ENCODE peak calls at places on chromosome 14, in six cellular contexts. One of them, this sample, is unnamed.

GRCh38 chr14:21352587-21352986 is 31.2 kb downstream of the SUPT16H start:
- DNase-seq in WTC11: no peak
- DNase-seq in BJ: no peak
- DNase-seq in NCI-H226: no peak
- DNase-seq in cardiac septum: no peak
- DNase-seq in effector memory CD4-positive, alpha-beta T cell: no peak
- DNase-seq in this sample: no peak

GRCh38 chr14:96363751-96364336 is 518 bp downstream of the GSKIP start:
- DNase-seq in WTC11: peak
- DNase-seq in BJ: no peak
- DNase-seq in NCI-H226: peak
- DNase-seq in cardiac septum: peak
- DNase-seq in effector memory CD4-positive, alpha-beta T cell: peak
- DNase-seq in this sample: no peak

GRCh38 chr14:60648934-60649814 is at the start of gene SIX1:
- DNase-seq in WTC11: peak
- DNase-seq in BJ: peak
- DNase-seq in NCI-H226: peak
- DNase-seq in cardiac septum: no peak
- DNase-seq in effector memory CD4-positive, alpha-beta T cell: no peak
- DNase-seq in this sample: peak

GRCh38 chr14:77265561-77266335 is 5.3 kb downstream of the NGB start:
- DNase-seq in WTC11: no peak
- DNase-seq in BJ: no peak
- DNase-seq in NCI-H226: no peak
- DNase-seq in cardiac septum: no peak
- DNase-seq in effector memory CD4-positive, alpha-beta T cell: no peak
- DNase-seq in this sample: no peak

GRCh38 chr14:105260826-105261438 is 12.6 kb downstream of the BTBD6 start:
- DNase-seq in WTC11: no peak
- DNase-seq in BJ: no peak
- DNase-seq in NCI-H226: no peak
- DNase-seq in cardiac septum: no peak
- DNase-seq in effector memory CD4-positive, alpha-beta T cell: no peak
- DNase-seq in this sample: no peak

GRCh38 chr14:98984719-98985041 is 287.3 kb downstream of the BCL11B start:
- DNase-seq in WTC11: no peak
- DNase-seq in BJ: no peak
- DNase-seq in NCI-H226: no peak
- DNase-seq in cardiac septum: no peak
- DNase-seq in effector memory CD4-positive, alpha-beta T cell: peak
- DNase-seq in this sample: no peak

GRCh38 chr14:23563473-23564180 is 4.0 kb downstream of the AP1G2 start:
- DNase-seq in WTC11: no peak
- DNase-seq in BJ: no peak
- DNase-seq in NCI-H226: no peak
- DNase-seq in cardiac septum: no peak
- DNase-seq in effector memory CD4-positive, alpha-beta T cell: no peak
- DNase-seq in this sample: no peak

GRCh38 chr14:22908601-22909000 is 10.3 kb downstream of the RBM23 start:
- DNase-seq in WTC11: no peak
- DNase-seq in BJ: no peak
- DNase-seq in NCI-H226: no peak
- DNase-seq in cardiac septum: no peak
- DNase-seq in effector memory CD4-positive, alpha-beta T cell: no peak
- DNase-seq in this sample: no peak

GRCh38 chr14:75340921-75341320 is 62.3 kb downstream of the FOS start:
- DNase-seq in WTC11: no peak
- DNase-seq in BJ: no peak
- DNase-seq in NCI-H226: no peak
- DNase-seq in cardiac septum: peak
- DNase-seq in effector memory CD4-positive, alpha-beta T cell: no peak
- DNase-seq in this sample: no peak

GRCh38 chr14:68140111-68140741 is 320.6 kb downstream of the RAD51B start:
- DNase-seq in WTC11: no peak
- DNase-seq in BJ: peak
- DNase-seq in NCI-H226: peak
- DNase-seq in cardiac septum: no peak
- DNase-seq in effector memory CD4-positive, alpha-beta T cell: no peak
- DNase-seq in this sample: no peak

GRCh38 chr14:91229005-91229382 is 15.5 kb downstream of the GPR68 start:
- DNase-seq in WTC11: no peak
- DNase-seq in BJ: no peak
- DNase-seq in NCI-H226: no peak
- DNase-seq in cardiac septum: no peak
- DNase-seq in effector memory CD4-positive, alpha-beta T cell: no peak
- DNase-seq in this sample: no peak

GRCh38 chr14:91417983-91418386 is 365 bp upstream of the CCDC88C start:
- DNase-seq in WTC11: peak
- DNase-seq in BJ: no peak
- DNase-seq in NCI-H226: peak
- DNase-seq in cardiac septum: no peak
- DNase-seq in effector memory CD4-positive, alpha-beta T cell: peak
- DNase-seq in this sample: peak

GRCh38 chr14:56742391-56742790 is 67.9 kb downstream of the OTX2 start:
- DNase-seq in WTC11: no peak
- DNase-seq in BJ: no peak
- DNase-seq in NCI-H226: no peak
- DNase-seq in cardiac septum: no peak
- DNase-seq in effector memory CD4-positive, alpha-beta T cell: no peak
- DNase-seq in this sample: no peak

GRCh38 chr14:93787465-93788306 is 599 bp downstream of the PRIMA1 start:
- DNase-seq in WTC11: peak
- DNase-seq in BJ: no peak
- DNase-seq in NCI-H226: no peak
- DNase-seq in cardiac septum: no peak
- DNase-seq in effector memory CD4-positive, alpha-beta T cell: no peak
- DNase-seq in this sample: no peak

GRCh38 chr14:84490081-84490480 is 1039.9 kb upstream of the FLRT2 start:
- DNase-seq in WTC11: no peak
- DNase-seq in BJ: no peak
- DNase-seq in NCI-H226: no peak
- DNase-seq in cardiac septum: no peak
- DNase-seq in effector memory CD4-positive, alpha-beta T cell: no peak
- DNase-seq in this sample: no peak